ENCODE peak calls at places on chromosomes 13 and 19, in nine cellular contexts. One of them, this sample, is unnamed.

GRCh38 chr13:99382428-99383133 is 75.4 kb upstream of the GPR183 start:
- DNase-seq in RPMI7951: no peak
- DNase-seq in GM19239: no peak
- DNase-seq in stimulated activated CD8-positive, alpha-beta memory T cell treated with anti-CD3 and anti-CD28 coated beads, Interleukin-15, amount 100 ng/mL, for 4 hours: no peak
- DNase-seq in brain microvascular endothelial cell: no peak
- DNase-seq in NCI-H1105: no peak
- DNase-seq in stimulated activated CD4-positive, alpha-beta T cell treated with anti-CD3 and anti-CD28 coated beads, Interleukin-15, amount 100 ng/mL, for 1 hour: no peak
- DNase-seq in COR-L47: no peak
- DNase-seq in Caco-2: no peak
- DNase-seq in this sample: no peak

GRCh38 chr13:42275098-42275471 is 3.1 kb downstream of the AKAP11 start:
- DNase-seq in RPMI7951: no peak
- DNase-seq in GM19239: peak
- DNase-seq in stimulated activated CD8-positive, alpha-beta memory T cell treated with anti-CD3 and anti-CD28 coated beads, Interleukin-15, amount 100 ng/mL, for 4 hours: no peak
- DNase-seq in brain microvascular endothelial cell: no peak
- DNase-seq in NCI-H1105: no peak
- DNase-seq in stimulated activated CD4-positive, alpha-beta T cell treated with anti-CD3 and anti-CD28 coated beads, Interleukin-15, amount 100 ng/mL, for 1 hour: no peak
- DNase-seq in COR-L47: no peak
- DNase-seq in Caco-2: no peak
- DNase-seq in this sample: no peak

GRCh38 chr13:26656919-26657318 is 99.4 kb downstream of the WASF3 start:
- DNase-seq in RPMI7951: no peak
- DNase-seq in GM19239: no peak
- DNase-seq in stimulated activated CD8-positive, alpha-beta memory T cell treated with anti-CD3 and anti-CD28 coated beads, Interleukin-15, amount 100 ng/mL, for 4 hours: no peak
- DNase-seq in brain microvascular endothelial cell: peak
- DNase-seq in NCI-H1105: no peak
- DNase-seq in stimulated activated CD4-positive, alpha-beta T cell treated with anti-CD3 and anti-CD28 coated beads, Interleukin-15, amount 100 ng/mL, for 1 hour: no peak
- DNase-seq in COR-L47: peak
- DNase-seq in Caco-2: no peak
- DNase-seq in this sample: no peak

GRCh38 chr13:95002968-95003813 is 290.8 kb upstream of the SOX21 start:
- DNase-seq in RPMI7951: no peak
- DNase-seq in GM19239: no peak
- DNase-seq in stimulated activated CD8-positive, alpha-beta memory T cell treated with anti-CD3 and anti-CD28 coated beads, Interleukin-15, amount 100 ng/mL, for 4 hours: no peak
- DNase-seq in brain microvascular endothelial cell: no peak
- DNase-seq in NCI-H1105: peak
- DNase-seq in stimulated activated CD4-positive, alpha-beta T cell treated with anti-CD3 and anti-CD28 coated beads, Interleukin-15, amount 100 ng/mL, for 1 hour: no peak
- DNase-seq in COR-L47: peak
- DNase-seq in Caco-2: peak
- DNase-seq in this sample: no peak

GRCh38 chr19:15304140-15304705 is 28.1 kb downstream of the BRD4 start:
- DNase-seq in RPMI7951: no peak
- DNase-seq in GM19239: no peak
- DNase-seq in stimulated activated CD8-positive, alpha-beta memory T cell treated with anti-CD3 and anti-CD28 coated beads, Interleukin-15, amount 100 ng/mL, for 4 hours: no peak
- DNase-seq in brain microvascular endothelial cell: no peak
- DNase-seq in NCI-H1105: no peak
- DNase-seq in stimulated activated CD4-positive, alpha-beta T cell treated with anti-CD3 and anti-CD28 coated beads, Interleukin-15, amount 100 ng/mL, for 1 hour: no peak
- DNase-seq in COR-L47: no peak
- DNase-seq in Caco-2: no peak
- DNase-seq in this sample: peak

GRCh38 chr13:79385694-79386093 is 20.4 kb downstream of the RBM26 start:
- DNase-seq in RPMI7951: peak
- DNase-seq in GM19239: peak
- DNase-seq in stimulated activated CD8-positive, alpha-beta memory T cell treated with anti-CD3 and anti-CD28 coated beads, Interleukin-15, amount 100 ng/mL, for 4 hours: no peak
- DNase-seq in brain microvascular endothelial cell: no peak
- DNase-seq in NCI-H1105: no peak
- DNase-seq in stimulated activated CD4-positive, alpha-beta T cell treated with anti-CD3 and anti-CD28 coated beads, Interleukin-15, amount 100 ng/mL, for 1 hour: no peak
- DNase-seq in COR-L47: no peak
- DNase-seq in Caco-2: no peak
- DNase-seq in this sample: no peak

GRCh38 chr13:63501702-63502101 is 2086.1 kb upstream of the PCDH20 start:
- DNase-seq in RPMI7951: no peak
- DNase-seq in GM19239: no peak
- DNase-seq in stimulated activated CD8-positive, alpha-beta memory T cell treated with anti-CD3 and anti-CD28 coated beads, Interleukin-15, amount 100 ng/mL, for 4 hours: no peak
- DNase-seq in brain microvascular endothelial cell: no peak
- DNase-seq in NCI-H1105: no peak
- DNase-seq in stimulated activated CD4-positive, alpha-beta T cell treated with anti-CD3 and anti-CD28 coated beads, Interleukin-15, amount 100 ng/mL, for 1 hour: no peak
- DNase-seq in COR-L47: no peak
- DNase-seq in Caco-2: no peak
- DNase-seq in this sample: no peak

GRCh38 chr13:41696163-41697003 is 239.0 kb downstream of the RGCC start:
- DNase-seq in RPMI7951: peak
- DNase-seq in GM19239: no peak
- DNase-seq in stimulated activated CD8-positive, alpha-beta memory T cell treated with anti-CD3 and anti-CD28 coated beads, Interleukin-15, amount 100 ng/mL, for 4 hours: no peak
- DNase-seq in brain microvascular endothelial cell: peak
- DNase-seq in NCI-H1105: no peak
- DNase-seq in stimulated activated CD4-positive, alpha-beta T cell treated with anti-CD3 and anti-CD28 coated beads, Interleukin-15, amount 100 ng/mL, for 1 hour: no peak
- DNase-seq in COR-L47: no peak
- DNase-seq in Caco-2: peak
- DNase-seq in this sample: no peak

GRCh38 chr13:52782486-52783448 is 43.1 kb upstream of the CNMD start:
- DNase-seq in RPMI7951: no peak
- DNase-seq in GM19239: no peak
- DNase-seq in stimulated activated CD8-positive, alpha-beta memory T cell treated with anti-CD3 and anti-CD28 coated beads, Interleukin-15, amount 100 ng/mL, for 4 hours: no peak
- DNase-seq in brain microvascular endothelial cell: no peak
- DNase-seq in NCI-H1105: no peak
- DNase-seq in stimulated activated CD4-positive, alpha-beta T cell treated with anti-CD3 and anti-CD28 coated beads, Interleukin-15, amount 100 ng/mL, for 1 hour: no peak
- DNase-seq in COR-L47: no peak
- DNase-seq in Caco-2: no peak
- DNase-seq in this sample: no peak

GRCh38 chr13:35499131-35500051 is 22.9 kb upstream of the MAB21L1 start:
- DNase-seq in RPMI7951: no peak
- DNase-seq in GM19239: no peak
- DNase-seq in stimulated activated CD8-positive, alpha-beta memory T cell treated with anti-CD3 and anti-CD28 coated beads, Interleukin-15, amount 100 ng/mL, for 4 hours: no peak
- DNase-seq in brain microvascular endothelial cell: no peak
- DNase-seq in NCI-H1105: peak
- DNase-seq in stimulated activated CD4-positive, alpha-beta T cell treated with anti-CD3 and anti-CD28 coated beads, Interleukin-15, amount 100 ng/mL, for 1 hour: no peak
- DNase-seq in COR-L47: peak
- DNase-seq in Caco-2: no peak
- DNase-seq in this sample: no peak

GRCh38 chr19:45161715-45162463 is 1.1 kb upstream of the NKPD1 start:
- DNase-seq in RPMI7951: no peak
- DNase-seq in GM19239: no peak
- DNase-seq in stimulated activated CD8-positive, alpha-beta memory T cell treated with anti-CD3 and anti-CD28 coated beads, Interleukin-15, amount 100 ng/mL, for 4 hours: no peak
- DNase-seq in brain microvascular endothelial cell: no peak
- DNase-seq in NCI-H1105: no peak
- DNase-seq in stimulated activated CD4-positive, alpha-beta T cell treated with anti-CD3 and anti-CD28 coated beads, Interleukin-15, amount 100 ng/mL, for 1 hour: no peak
- DNase-seq in COR-L47: peak
- DNase-seq in Caco-2: peak
- DNase-seq in this sample: peak

GRCh38 chr19:46372901-46373572 is 26.1 kb downstream of the PPP5C start:
- DNase-seq in RPMI7951: no peak
- DNase-seq in GM19239: no peak
- DNase-seq in stimulated activated CD8-positive, alpha-beta memory T cell treated with anti-CD3 and anti-CD28 coated beads, Interleukin-15, amount 100 ng/mL, for 4 hours: no peak
- DNase-seq in brain microvascular endothelial cell: peak
- DNase-seq in NCI-H1105: no peak
- DNase-seq in stimulated activated CD4-positive, alpha-beta T cell treated with anti-CD3 and anti-CD28 coated beads, Interleukin-15, amount 100 ng/mL, for 1 hour: no peak
- DNase-seq in COR-L47: peak
- DNase-seq in Caco-2: no peak
- DNase-seq in this sample: no peak

GRCh38 chr13:66560189-66560588 is 669.9 kb downstream of the PCDH9 start:
- DNase-seq in RPMI7951: no peak
- DNase-seq in GM19239: no peak
- DNase-seq in stimulated activated CD8-positive, alpha-beta memory T cell treated with anti-CD3 and anti-CD28 coated beads, Interleukin-15, amount 100 ng/mL, for 4 hours: no peak
- DNase-seq in brain microvascular endothelial cell: no peak
- DNase-seq in NCI-H1105: no peak
- DNase-seq in stimulated activated CD4-positive, alpha-beta T cell treated with anti-CD3 and anti-CD28 coated beads, Interleukin-15, amount 100 ng/mL, for 1 hour: no peak
- DNase-seq in COR-L47: no peak
- DNase-seq in Caco-2: no peak
- DNase-seq in this sample: no peak

GRCh38 chr19:16638666-16639065 is 10.7 kb upstream of the MED26 start:
- DNase-seq in RPMI7951: no peak
- DNase-seq in GM19239: no peak
- DNase-seq in stimulated activated CD8-positive, alpha-beta memory T cell treated with anti-CD3 and anti-CD28 coated beads, Interleukin-15, amount 100 ng/mL, for 4 hours: no peak
- DNase-seq in brain microvascular endothelial cell: no peak
- DNase-seq in NCI-H1105: no peak
- DNase-seq in stimulated activated CD4-positive, alpha-beta T cell treated with anti-CD3 and anti-CD28 coated beads, Interleukin-15, amount 100 ng/mL, for 1 hour: no peak
- DNase-seq in COR-L47: no peak
- DNase-seq in Caco-2: no peak
- DNase-seq in this sample: no peak

GRCh38 chr19:711224-711623 is 2.5 kb downstream of the PALM start:
- DNase-seq in RPMI7951: no peak
- DNase-seq in GM19239: no peak
- DNase-seq in stimulated activated CD8-positive, alpha-beta memory T cell treated with anti-CD3 and anti-CD28 coated beads, Interleukin-15, amount 100 ng/mL, for 4 hours: no peak
- DNase-seq in brain microvascular endothelial cell: no peak
- DNase-seq in NCI-H1105: no peak
- DNase-seq in stimulated activated CD4-positive, alpha-beta T cell treated with anti-CD3 and anti-CD28 coated beads, Interleukin-15, amount 100 ng/mL, for 1 hour: no peak
- DNase-seq in COR-L47: no peak
- DNase-seq in Caco-2: no peak
- DNase-seq in this sample: no peak

GRCh38 chr19:3722443-3723109 is 14.4 kb downstream of the TJP3 start:
- DNase-seq in RPMI7951: no peak
- DNase-seq in GM19239: no peak
- DNase-seq in stimulated activated CD8-positive, alpha-beta memory T cell treated with anti-CD3 and anti-CD28 coated beads, Interleukin-15, amount 100 ng/mL, for 4 hours: no peak
- DNase-seq in brain microvascular endothelial cell: no peak
- DNase-seq in NCI-H1105: no peak
- DNase-seq in stimulated activated CD4-positive, alpha-beta T cell treated with anti-CD3 and anti-CD28 coated beads, Interleukin-15, amount 100 ng/mL, for 1 hour: no peak
- DNase-seq in COR-L47: no peak
- DNase-seq in Caco-2: peak
- DNase-seq in this sample: no peak

GRCh38 chr13:75803175-75803611 is 167.1 kb downstream of the LMO7 start:
- DNase-seq in RPMI7951: no peak
- DNase-seq in GM19239: no peak
- DNase-seq in stimulated activated CD8-positive, alpha-beta memory T cell treated with anti-CD3 and anti-CD28 coated beads, Interleukin-15, amount 100 ng/mL, for 4 hours: no peak
- DNase-seq in brain microvascular endothelial cell: no peak
- DNase-seq in NCI-H1105: no peak
- DNase-seq in stimulated activated CD4-positive, alpha-beta T cell treated with anti-CD3 and anti-CD28 coated beads, Interleukin-15, amount 100 ng/mL, for 1 hour: no peak
- DNase-seq in COR-L47: peak
- DNase-seq in Caco-2: no peak
- DNase-seq in this sample: no peak

GRCh38 chr19:19655051-19655594 is 8.4 kb downstream of the ATP13A1 start:
- DNase-seq in RPMI7951: no peak
- DNase-seq in GM19239: no peak
- DNase-seq in stimulated activated CD8-positive, alpha-beta memory T cell treated with anti-CD3 and anti-CD28 coated beads, Interleukin-15, amount 100 ng/mL, for 4 hours: no peak
- DNase-seq in brain microvascular endothelial cell: no peak
- DNase-seq in NCI-H1105: no peak
- DNase-seq in stimulated activated CD4-positive, alpha-beta T cell treated with anti-CD3 and anti-CD28 coated beads, Interleukin-15, amount 100 ng/mL, for 1 hour: no peak
- DNase-seq in COR-L47: no peak
- DNase-seq in Caco-2: no peak
- DNase-seq in this sample: no peak

GRCh38 chr19:398719-399118 is 10.2 kb downstream of the C2CD4C start:
- DNase-seq in RPMI7951: no peak
- DNase-seq in GM19239: no peak
- DNase-seq in stimulated activated CD8-positive, alpha-beta memory T cell treated with anti-CD3 and anti-CD28 coated beads, Interleukin-15, amount 100 ng/mL, for 4 hours: no peak
- DNase-seq in brain microvascular endothelial cell: no peak
- DNase-seq in NCI-H1105: no peak
- DNase-seq in stimulated activated CD4-positive, alpha-beta T cell treated with anti-CD3 and anti-CD28 coated beads, Interleukin-15, amount 100 ng/mL, for 1 hour: no peak
- DNase-seq in COR-L47: no peak
- DNase-seq in Caco-2: no peak
- DNase-seq in this sample: no peak

This sample was measured in psoas muscle.